ENCODE peak calls at places on chromosome 2, in nine cellular contexts. S is tibial nerve, Q is transverse colon, J is A549, A is adrenal gland, D is sigmoid colon, W is heart left ventricle, R is HCT116, K is breast epithelium. X is an unnamed sample.

GRCh38 chr2:234996467-234997270 is 44.9 kb downstream of the SH3BP4 start:
- DNase-seq in K (no peak), D (peak), Q (no peak), S (no peak), R (no peak), W (no peak), A (no peak), J (peak), X (no peak)

GRCh38 chr2:85826990-85827878 is 61.6 kb downstream of the ST3GAL5 start:
- DNase-seq in W (peak), Q (peak), J (peak), D (peak), S (peak), R (peak), A (peak), K (peak), X (peak)

GRCh38 chr2:150596071-150596470 is 108.6 kb upstream of the RND3 start:
- DNase-seq in R (no peak), A (no peak), W (no peak), S (no peak), J (no peak), D (no peak), Q (no peak), K (no peak), X (no peak)

GRCh38 chr2:98381494-98381893 is 35.2 kb downstream of the CNGA3 start:
- DNase-seq in J (no peak), W (no peak), Q (no peak), D (no peak), S (no peak), K (no peak), R (no peak), A (no peak), X (no peak)

GRCh38 chr2:179825494-179825893 is 35.9 kb downstream of the ZNF385B start:
- DNase-seq in W (no peak), R (no peak), K (no peak), Q (no peak), A (no peak), J (peak), S (no peak), D (no peak), X (no peak)

GRCh38 chr2:45390856-45391255 is 220.2 kb downstream of the SRBD1 start:
- DNase-seq in R (no peak), J (no peak), W (no peak), Q (no peak), K (no peak), A (no peak), D (no peak), S (no peak), X (no peak)

GRCh38 chr2:25168256-25169072 is at the start of gene POMC:
- DNase-seq in R (no peak), J (peak), D (no peak), K (no peak), W (peak), Q (peak), S (no peak), A (peak), X (no peak)

GRCh38 chr2:1756456-1756855 is 12.1 kb upstream of the PXDN start:
- DNase-seq in K (no peak), Q (no peak), R (no peak), A (no peak), W (no peak), S (no peak), D (no peak), J (no peak), X (no peak)

GRCh38 chr2:43611987-43612894 is 16.4 kb upstream of the THADA start:
- DNase-seq in R (peak), W (no peak), A (peak), K (peak), S (peak), D (peak), Q (peak), J (peak), X (peak)

GRCh38 chr2:121212661-121213325 is 72.2 kb downstream of the TFCP2L1 start:
- DNase-seq in J (no peak), S (no peak), D (no peak), Q (no peak), K (no peak), R (no peak), W (peak), A (no peak), X (no peak)

GRCh38 chr2:12448846-12449480 is 267.8 kb upstream of the TRIB2 start:
- DNase-seq in D (no peak), W (no peak), K (no peak), A (no peak), S (no peak), Q (no peak), J (no peak), R (no peak), X (no peak)

GRCh38 chr2:111054791-111055627 is 65.7 kb upstream of the BCL2L11 start:
- DNase-seq in D (no peak), J (no peak), S (no peak), A (no peak), R (no peak), W (no peak), Q (no peak), K (no peak), X (no peak)

GRCh38 chr2:213234641-213235040 is 49.6 kb upstream of the SPAG16 start:
- DNase-seq in J (no peak), A (no peak), S (no peak), Q (no peak), D (no peak), K (no peak), R (no peak), W (no peak), X (no peak)

GRCh38 chr2:129813404-129813803 is 166.1 kb upstream of the RAB6C start:
- DNase-seq in W (no peak), R (peak), J (no peak), S (no peak), A (no peak), K (no peak), Q (no peak), D (no peak), X (no peak)

GRCh38 chr2:38652431-38653273 is 13.3 kb upstream of the GALM start:
- DNase-seq in S (no peak), W (no peak), D (no peak), Q (no peak), K (no peak), J (no peak), A (peak), R (no peak), X (no peak)

GRCh38 chr2:20551231-20551944 is 99.5 kb downstream of the HS1BP3 start:
- DNase-seq in R (no peak), K (peak), A (peak), D (peak), Q (no peak), J (no peak), S (no peak), W (no peak), X (peak)

GRCh38 chr2:19350678-19351401 is 7.6 kb downstream of the OSR1 start:
- DNase-seq in W (no peak), K (no peak), S (no peak), D (no peak), R (no peak), A (no peak), J (no peak), Q (no peak), X (no peak)
- H3K4me3 ChIP-seq in W (peak), K (peak), S (no peak), D (no peak), R (no peak), A (no peak), J (no peak), Q (no peak), X (no peak)

GRCh38 chr2:200862532-200863000 is 1.9 kb downstream of the CLK1 start:
- DNase-seq in K (no peak), A (peak), W (no peak), Q (peak), J (peak), S (no peak), D (no peak), R (no peak), X (no peak)
- TF ChIP-seq POLR2A in K (peak), A (peak), W (no peak), Q (peak), J (no peak), S (peak), D (peak), R (no peak), X (peak)

GRCh38 chr2:171158036-171158789 is 2.5 kb downstream of the TLK1 start:
- DNase-seq in R (no peak), W (no peak), J (no peak), S (no peak), Q (no peak), D (no peak), K (no peak), A (no peak), X (no peak)
- H3K4me3 ChIP-seq in R (no peak), W (peak), J (peak), S (no peak), Q (no peak), D (no peak), K (no peak), A (no peak), X (no peak)

GRCh38 chr2:138779451-138780440 is at the start of gene NXPH2:
- DNase-seq in D (no peak), R (no peak), K (no peak), J (peak), W (peak), Q (no peak), S (no peak), A (no peak), X (no peak)
- TF ChIP-seq POLR2A in D (no peak), R (no peak), K (no peak), J (no peak), W (no peak), Q (no peak), S (no peak), A (no peak), X (no peak)

GRCh38 chr2:118732432-118732831 is 115.0 kb downstream of the EN1 start:
- DNase-seq in D (no peak), W (no peak), A (no peak), K (no peak), Q (no peak), S (no peak), J (no peak), R (no peak), X (no peak)

GRCh38 chr2:118737690-118738089 is 109.8 kb downstream of the EN1 start:
- DNase-seq in R (no peak), K (no peak), D (no peak), S (no peak), J (no peak), A (no peak), Q (no peak), W (no peak), X (no peak)

GRCh38 chr2:118738524-118739308 is 108.7 kb downstream of the EN1 start:
- DNase-seq in R (peak), A (peak), S (no peak), J (peak), Q (no peak), K (no peak), W (no peak), D (peak), X (peak)

GRCh38 chr2:118738106-118738505 is 109.3 kb downstream of the EN1 start:
- DNase-seq in Q (no peak), R (no peak), A (no peak), K (no peak), J (no peak), D (no peak), W (no peak), S (no peak), X (no peak)
- H3K4me3 ChIP-seq in Q (no peak), R (no peak), A (no peak), K (no peak), J (no peak), D (no peak), W (no peak), S (no peak), X (no peak)

DNA sequence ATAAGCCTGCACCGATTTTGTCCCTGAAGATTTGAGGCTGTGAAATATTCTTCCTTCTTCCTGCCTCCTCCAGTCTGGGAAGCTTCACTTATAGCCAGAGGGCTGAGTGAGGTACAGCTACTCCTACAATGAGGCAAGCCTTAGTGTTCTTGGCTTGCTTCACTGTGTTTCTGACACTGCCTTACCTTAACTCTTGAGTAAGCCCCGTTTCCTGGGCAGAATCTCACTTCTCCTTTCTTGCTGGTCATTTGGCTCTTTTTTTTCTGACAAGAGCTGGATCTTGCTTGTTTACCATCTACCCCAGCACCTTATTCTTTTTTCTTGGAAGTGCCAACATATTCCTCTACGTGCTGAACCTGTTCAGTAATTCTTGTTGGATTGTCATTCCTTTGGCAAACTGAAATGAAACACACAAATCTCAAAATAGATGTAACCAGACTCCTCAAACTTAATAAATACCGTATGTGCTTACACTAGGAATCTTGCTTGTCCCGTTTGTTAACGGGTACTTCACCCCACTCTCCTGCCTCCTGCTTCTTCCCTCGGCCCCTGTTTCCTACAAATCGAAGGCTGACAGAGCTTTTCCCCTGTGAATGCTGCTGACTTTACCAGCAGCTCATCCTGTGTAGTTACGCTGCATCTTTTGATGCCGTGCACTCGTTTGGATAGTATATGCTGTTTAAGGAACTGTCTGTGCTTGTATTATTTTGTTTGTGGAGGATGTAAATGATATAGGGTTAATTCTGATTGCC is 132.1 kb downstream of the FMNL2 start:
- DNase-seq in D (peak), J (no peak), A (no peak), K (no peak), Q (peak), R (no peak), S (no peak), W (no peak), X (no peak)
- TF ChIP-seq POLR2A in D (no peak), J (no peak), A (no peak), K (no peak), Q (no peak), R (no peak), S (no peak), W (no peak), X (no peak)

GRCh38 chr2:205617905-205618304 is 64.4 kb upstream of the NRP2 start:
- DNase-seq in K (no peak), J (no peak), A (no peak), W (no peak), S (no peak), Q (no peak), D (no peak), R (no peak), X (no peak)
- H3K4me3 ChIP-seq in K (no peak), J (no peak), A (no peak), W (no peak), S (no peak), Q (no peak), D (no peak), R (no peak), X (no peak)

GRCh38 chr2:33275689-33276444 is 200.6 kb upstream of the RASGRP3 start:
- DNase-seq in A (peak), S (no peak), D (peak), R (peak), Q (no peak), W (no peak), K (no peak), J (peak), X (peak)
- TF ChIP-seq POLR2A in A (no peak), S (no peak), D (no peak), R (no peak), Q (no peak), W (no peak), K (no peak), J (no peak), X (no peak)

X was measured in uterus.